ENCODE peak calls at places on chromosomes 16 and 17, in nine cellular contexts. R is ecto neural progenitor cell; J is EL; M is thoracic aorta; Q is cardiac septum; B is adrenal gland; S is stimulated activated CD4-positive, alpha-beta T cell treated with anti-CD3 and anti-CD28 coated beads, TNF-alpha, amount 100 ng/mL, for 48 hours; Z is A549; X is fibroblast of lung. L is an unnamed sample.

GRCh38 chr17:61294777-61295176 is 104.9 kb upstream of the TBX2 start:
- DNase-seq in R (peak), J (peak), M (no peak), Q (no peak), B (no peak), S (no peak), Z (peak), X (peak), L (no peak)

GRCh38 chr16:68399456-68399855 is 48.9 kb downstream of the SMPD3 start:
- DNase-seq in R (no peak), J (peak), M (no peak), Q (no peak), B (no peak), S (no peak), Z (no peak), X (peak), L (no peak)

GRCh38 chr17:56884483-56885144 is 29.2 kb downstream of the TRIM25 start:
- DNase-seq in R (no peak), J (no peak), M (no peak), Q (no peak), B (no peak), S (no peak), Z (no peak), X (no peak), L (no peak)

GRCh38 chr17:77528516-77529327 is 388.0 kb downstream of the SEC14L1 start:
- DNase-seq in R (peak), J (no peak), M (no peak), Q (peak), B (no peak), S (no peak), Z (no peak), X (no peak), L (no peak)

GRCh38 chr17:75844530-75845057 is 390 bp upstream of the UNC13D start:
- DNase-seq in R (no peak), J (no peak), M (no peak), Q (no peak), B (peak), S (no peak), Z (peak), X (no peak), L (no peak)

GRCh38 chr17:48071654-48072053 is 23.5 kb downstream of the NFE2L1 start:
- DNase-seq in R (no peak), J (no peak), M (no peak), Q (no peak), B (peak), S (no peak), Z (no peak), X (no peak), L (no peak)

GRCh38 chr17:63998050-63998720 is at the start of gene PRR29:
- DNase-seq in R (peak), J (peak), M (no peak), Q (no peak), B (peak), S (peak), Z (peak), X (peak), L (peak)

GRCh38 chr17:28763804-28764266 is 20.0 kb downstream of the TRAF4 start:
- DNase-seq in R (peak), J (peak), M (peak), Q (no peak), B (peak), S (peak), Z (peak), X (peak), L (no peak)

GRCh38 chr17:4566785-4567184 is 6.4 kb upstream of the GGT6 start:
- DNase-seq in R (peak), J (peak), M (no peak), Q (no peak), B (peak), S (peak), Z (peak), X (peak), L (no peak)

GRCh38 chr16:9469512-9469911 is 378.1 kb downstream of the HAPSTR1 start:
- DNase-seq in R (no peak), J (peak), M (no peak), Q (no peak), B (peak), S (no peak), Z (peak), X (no peak), L (no peak)

GRCh38 chr17:68759343-68760140 is 158.4 kb upstream of the FAM20A start:
- DNase-seq in R (peak), J (peak), M (peak), Q (peak), B (peak), S (peak), Z (peak), X (peak), L (peak)

GRCh38 chr17:50087246-50087911 is 7.8 kb upstream of the PDK2 start:
- DNase-seq in R (peak), J (peak), M (no peak), Q (no peak), B (peak), S (peak), Z (peak), X (peak), L (peak)

GRCh38 chr17:62995377-62995885 is 29.4 kb downstream of the TANC2 start:
- DNase-seq in R (no peak), J (peak), M (no peak), Q (no peak), B (peak), S (no peak), Z (peak), X (peak), L (no peak)

GRCh38 chr17:47204722-47205418 is 4.3 kb upstream of the MYL4 start:
- DNase-seq in R (peak), J (peak), M (no peak), Q (no peak), B (peak), S (no peak), Z (no peak), X (peak), L (peak)

GRCh38 chr17:46979023-46979870 is at the start of gene RPRML:
- DNase-seq in R (peak), J (peak), M (no peak), Q (peak), B (peak), S (no peak), Z (peak), X (no peak), L (peak)

GRCh38 chr17:69430488-69430887 is 16.0 kb downstream of the MAP2K6 start:
- DNase-seq in R (no peak), J (no peak), M (no peak), Q (no peak), B (no peak), S (no peak), Z (no peak), X (no peak), L (no peak)

GRCh38 chr17:50331085-50331791 is 14.7 kb upstream of the XYLT2 start:
- DNase-seq in R (no peak), J (peak), M (no peak), Q (no peak), B (peak), S (no peak), Z (no peak), X (peak), L (no peak)

GRCh38 chr16:3173892-3174617 is 13.9 kb upstream of the OR1F1 start:
- DNase-seq in R (peak), J (peak), M (no peak), Q (no peak), B (no peak), S (no peak), Z (peak), X (no peak), L (peak)

L was measured in GM06990.